ENCODE peak calls at places on chromosomes 5 and 9, in ten cellular contexts. B is stomach, T is ovary, W is tibial nerve, E is kidney, D is body of pancreas, O is Caco-2, N is fibroblast of pulmonary artery, A is coronary artery, L is psoas muscle. X is an unnamed sample.

GRCh38 chr5:40405230-40405629 is 274.5 kb upstream of the PTGER4 start:
- DNase-seq in O (no peak), B (no peak), A (no peak), T (no peak), L (no peak), D (no peak), N (peak), E (no peak), W (no peak), X (no peak)

GRCh38 chr9:127588740-127589506 is 23.2 kb upstream of the STXBP1 start:
- DNase-seq in B (no peak), A (no peak), O (no peak), N (no peak), L (no peak), D (no peak), E (no peak), W (no peak), T (no peak), X (peak)

GRCh38 chr5:145889611-145890010 is 16.8 kb upstream of the GRXCR2 start:
- DNase-seq in L (no peak), N (no peak), A (no peak), B (no peak), O (no peak), W (no peak), T (no peak), D (no peak), E (no peak), X (no peak)

GRCh38 chr9:6106576-6107339 is 91.3 kb upstream of the RANBP6 start:
- DNase-seq in L (no peak), D (peak), B (no peak), T (no peak), E (no peak), O (peak), N (peak), W (no peak), A (no peak), X (no peak)

GRCh38 chr5:94900006-94900505 is 281.6 kb downstream of the SLF1 start:
- DNase-seq in B (no peak), A (no peak), D (no peak), T (no peak), E (no peak), L (no peak), O (no peak), N (no peak), W (no peak), X (no peak)

GRCh38 chr9:93978498-93978897 is 23.3 kb upstream of the BARX1 start:
- DNase-seq in W (no peak), E (no peak), T (no peak), A (no peak), B (no peak), L (no peak), D (no peak), N (no peak), O (no peak), X (no peak)

GRCh38 chr5:145697251-145698016 is 137.7 kb downstream of the PRELID2 start:
- DNase-seq in A (no peak), D (peak), T (no peak), N (peak), W (no peak), L (no peak), B (no peak), O (peak), E (no peak), X (peak)

GRCh38 chr5:128225245-128226030 is 141.9 kb downstream of the SLC12A2 start:
- DNase-seq in T (no peak), E (no peak), D (no peak), W (no peak), L (no peak), B (no peak), O (no peak), A (no peak), N (no peak), X (no peak)

GRCh38 chr9:81427870-81428269 is 261.5 kb downstream of the TLE1 start:
- DNase-seq in D (no peak), A (no peak), T (no peak), B (no peak), E (no peak), L (no peak), N (no peak), O (no peak), W (no peak), X (no peak)

GRCh38 chr5:53084856-53085255 is 24.7 kb downstream of the MOCS2 start:
- DNase-seq in L (no peak), A (no peak), D (no peak), N (no peak), E (no peak), W (no peak), B (no peak), T (no peak), O (no peak), X (no peak)

DNA sequence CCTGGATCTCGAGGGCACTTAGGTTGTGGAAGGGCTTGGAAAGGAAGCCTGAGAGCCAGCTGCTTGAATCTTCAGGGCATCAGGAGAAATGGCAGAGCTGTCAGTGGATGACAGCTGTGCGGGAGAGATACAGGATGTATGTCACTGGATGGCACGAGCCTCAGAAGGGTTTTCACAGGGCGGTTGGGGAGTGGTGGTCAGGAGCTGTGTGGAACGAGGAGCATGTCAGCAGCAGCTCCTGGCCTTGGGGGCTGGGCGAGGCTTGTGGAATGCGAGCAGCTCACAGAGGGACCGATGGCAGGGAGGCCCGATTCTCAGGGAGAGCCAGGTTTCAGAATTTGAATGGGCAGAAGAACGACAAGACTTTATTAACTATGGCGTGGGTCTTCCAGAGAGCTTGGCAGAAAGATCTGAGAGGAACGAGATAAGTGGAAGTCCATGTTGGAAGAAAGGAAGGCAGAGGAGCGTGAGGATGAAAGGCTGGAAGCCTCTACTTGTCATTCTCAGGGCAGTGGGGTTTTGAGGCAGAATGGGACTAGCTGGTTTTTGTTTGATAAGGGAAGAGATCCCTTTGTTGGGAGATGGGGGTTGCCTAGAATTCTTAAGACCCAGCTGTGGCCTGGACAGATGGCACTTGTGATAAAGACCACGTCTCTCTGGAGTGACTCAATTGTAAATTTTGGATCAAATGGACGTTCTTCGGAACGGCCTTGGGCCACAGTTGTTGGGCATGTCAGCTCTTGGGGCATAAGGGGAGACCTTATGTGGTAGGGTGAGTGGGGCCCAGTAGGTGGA is 60.3 kb downstream of the SNX30 start:
- DNase-seq in T (no peak), D (no peak), A (no peak), E (no peak), B (no peak), L (no peak), W (no peak), O (peak), N (no peak), X (no peak)
- H3K4me3 ChIP-seq in T (no peak), D (no peak), A (no peak), E (no peak), B (no peak), L (no peak), W (no peak), O (no peak), N (no peak), X (no peak)

DNA sequence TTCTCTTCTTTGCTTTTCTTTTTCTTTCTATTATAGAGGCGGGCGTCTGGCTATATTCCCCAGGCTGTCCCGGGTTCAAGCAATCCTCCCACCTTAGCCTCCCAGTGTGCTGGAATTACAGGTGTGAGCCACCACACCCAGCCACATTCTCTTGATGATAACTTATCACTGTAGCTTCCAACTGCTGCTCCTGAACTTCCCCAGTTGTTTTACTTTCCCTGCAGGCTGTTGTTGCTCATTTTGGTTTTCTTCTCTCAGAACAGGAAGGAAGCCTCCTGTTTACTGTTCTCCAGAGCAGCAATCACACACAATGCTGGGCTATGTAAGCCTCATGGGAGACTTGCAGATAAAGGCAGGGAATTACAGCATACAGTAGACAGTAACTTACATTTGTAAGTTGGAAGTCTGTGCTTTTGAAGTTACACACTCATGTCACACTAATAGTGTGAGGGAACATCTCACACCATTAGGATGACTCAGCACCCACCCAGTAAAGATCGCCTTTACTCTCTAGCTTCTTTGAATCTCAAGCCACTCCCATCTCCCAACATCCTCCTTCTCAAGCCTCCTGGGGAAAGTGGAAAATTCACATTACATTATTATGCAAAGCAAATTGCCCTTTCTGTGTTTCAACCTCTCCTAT is 2216.5 kb upstream of the WWC1 start:
- DNase-seq in O (no peak), E (no peak), N (no peak), L (no peak), B (no peak), T (no peak), A (no peak), W (no peak), D (no peak), X (no peak)
- H3K4me3 ChIP-seq in O (no peak), E (no peak), N (no peak), L (no peak), B (no peak), T (no peak), A (no peak), W (no peak), D (no peak), X (no peak)

GRCh38 chr9:38046669-38047300 is 22.2 kb downstream of the SHB start:
- DNase-seq in N (peak), T (no peak), D (peak), O (peak), L (no peak), E (peak), B (peak), A (no peak), W (no peak), X (no peak)
- H3K4me3 ChIP-seq in N (no peak), T (no peak), D (no peak), O (no peak), L (no peak), E (peak), B (no peak), A (peak), W (no peak), X (no peak)

GRCh38 chr5:129460121-129460950 is at the start of gene ADAMTS19:
- DNase-seq in E (peak), D (peak), O (peak), L (no peak), N (peak), W (no peak), A (no peak), T (no peak), B (no peak), X (peak)

GRCh38 chr5:129460951-129461815 is 1.1 kb downstream of the ADAMTS19 start:
- DNase-seq in D (peak), A (no peak), B (peak), T (peak), N (peak), E (peak), W (no peak), L (peak), O (peak), X (peak)

GRCh38 chr5:129465945-129466344 is 5.8 kb downstream of the ADAMTS19 start:
- DNase-seq in O (no peak), D (no peak), L (no peak), T (no peak), N (no peak), B (no peak), E (no peak), W (no peak), A (no peak), X (no peak)

GRCh38 chr5:129459485-129460120 is 495 bp upstream of the ADAMTS19 start:
- DNase-seq in D (peak), E (peak), A (no peak), L (peak), T (peak), W (no peak), N (peak), B (no peak), O (peak), X (peak)

GRCh38 chr5:129461816-129462396 is 1.8 kb downstream of the ADAMTS19 start:
- DNase-seq in B (no peak), N (no peak), A (no peak), D (no peak), O (no peak), T (no peak), L (no peak), E (no peak), W (no peak), X (no peak)
- H3K4me3 ChIP-seq in B (peak), N (peak), A (peak), D (no peak), O (peak), T (peak), L (peak), E (peak), W (peak), X (no peak)

DNA sequence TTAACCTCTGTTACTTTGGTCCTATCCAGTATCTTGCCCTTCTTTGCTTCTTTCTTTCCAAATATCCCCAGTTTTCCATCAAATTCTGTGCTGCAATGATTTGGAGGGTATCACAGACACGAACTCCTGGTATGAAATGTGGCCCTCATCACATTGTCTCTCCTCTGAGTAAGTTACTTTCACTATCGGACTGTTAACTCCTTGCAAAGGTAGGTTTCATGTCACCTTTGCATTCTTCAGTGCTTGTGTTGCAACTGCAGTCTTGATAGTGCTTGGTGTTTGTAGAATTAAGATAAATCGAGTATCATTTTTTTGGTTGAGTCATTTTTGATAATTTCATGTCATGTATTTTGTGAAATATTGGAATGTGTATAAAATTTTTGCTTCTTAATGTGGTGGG is 414.9 kb upstream of the ADAMTSL1 start:
- DNase-seq in L (no peak), N (no peak), D (no peak), B (no peak), A (no peak), E (no peak), W (no peak), T (no peak), O (no peak), X (no peak)
- H3K4me3 ChIP-seq in L (no peak), N (no peak), D (no peak), B (no peak), A (no peak), E (no peak), W (no peak), T (no peak), O (no peak), X (no peak)

GRCh38 chr5:73215525-73215890 is 42.5 kb downstream of the TMEM174 start:
- DNase-seq in E (no peak), B (no peak), L (no peak), N (no peak), O (no peak), T (no peak), D (no peak), W (no peak), A (no peak), X (no peak)
- H3K4me3 ChIP-seq in E (peak), B (peak), L (peak), N (no peak), O (peak), T (peak), D (no peak), W (peak), A (peak), X (no peak)

GRCh38 chr9:130815242-130815808 is 19.7 kb upstream of the ABL1 start:
- DNase-seq in B (no peak), N (no peak), T (no peak), O (no peak), D (no peak), A (no peak), L (no peak), E (no peak), W (no peak), X (no peak)
- H3K4me3 ChIP-seq in B (no peak), N (no peak), T (no peak), O (no peak), D (no peak), A (no peak), L (no peak), E (no peak), W (no peak), X (no peak)

DNA sequence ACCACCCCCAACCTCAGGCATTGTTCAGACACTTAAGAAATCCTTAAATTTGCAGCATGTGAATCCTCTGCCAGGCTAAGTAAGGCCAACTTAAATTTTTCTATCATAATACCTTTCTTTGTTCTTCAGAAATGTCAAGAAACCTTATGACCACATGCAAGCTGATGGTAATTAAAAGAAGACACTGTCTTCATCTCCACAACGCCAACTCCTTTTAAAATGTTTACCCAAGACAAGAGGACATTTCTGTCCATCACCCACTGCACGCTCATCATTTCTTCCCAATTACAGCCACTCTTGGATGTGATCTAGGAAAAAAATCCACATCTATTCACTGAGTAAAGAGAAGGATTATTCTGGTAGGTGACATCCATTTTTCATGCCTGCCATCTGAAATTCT is 6.1 kb upstream of the IFNK start:
- DNase-seq in A (no peak), E (no peak), T (no peak), D (no peak), L (no peak), W (no peak), N (no peak), B (no peak), O (no peak), X (no peak)
- H3K4me3 ChIP-seq in A (no peak), E (no peak), T (no peak), D (no peak), L (no peak), W (no peak), N (no peak), B (no peak), O (no peak), X (no peak)

GRCh38 chr9:36169166-36169565 is at the start of gene CCIN:
- DNase-seq in T (no peak), L (no peak), O (no peak), N (no peak), A (no peak), E (no peak), B (no peak), W (no peak), D (no peak), X (no peak)
- H3K4me3 ChIP-seq in T (no peak), L (no peak), O (no peak), N (no peak), A (no peak), E (no peak), B (no peak), W (no peak), D (no peak), X (no peak)